ENCODE peak calls at places on chromosomes 13 and 19, in four cellular contexts. J, H, Z and S are unnamed samples.

GRCh38 chr13:110882228-110882627 is 32.6 kb downstream of the ANKRD10 start:
- DNase-seq in J (no peak), H (no peak), Z (no peak), S (no peak)

GRCh38 chr19:58311345-58311744 is 6.2 kb downstream of the ERVK3-1 start:
- DNase-seq in J (no peak), H (no peak), Z (no peak), S (no peak)

GRCh38 chr19:28307963-28308362 is 905.0 kb downstream of the UQCRFS1 start:
- DNase-seq in J (no peak), H (no peak), Z (no peak), S (no peak)

GRCh38 chr13:95784161-95784880 is 107.4 kb downstream of the DNAJC3 start:
- DNase-seq in J (no peak), H (no peak), Z (no peak), S (no peak)

GRCh38 chr19:1045247-1045603 is 5.3 kb downstream of the ABCA7 start:
- DNase-seq in J (peak; percentile 75), H (no peak), Z (no peak), S (peak; percentile 56)

GRCh38 chr13:69319659-69320058 is 788.0 kb upstream of the ATXN8OS start:
- DNase-seq in J (no peak), H (no peak), Z (no peak), S (no peak)

GRCh38 chr19:34172661-34173144 is 399 bp downstream of the LSM14A start:
- DNase-seq in J (no peak), H (no peak), Z (no peak), S (peak; percentile 41)

GRCh38 chr13:20297181-20297580 is 65.1 kb upstream of the GJB6 start:
- DNase-seq in J (no peak), H (no peak), Z (no peak), S (no peak)

GRCh38 chr19:48194041-48194871 is 23.8 kb downstream of the ZSWIM9 start:
- DNase-seq in J (peak; percentile 80), H (no peak), Z (no peak), S (peak; percentile 20)

GRCh38 chr19:45391871-45392665 is 12.8 kb downstream of the PPP1R13L start:
- DNase-seq in J (no peak), H (no peak), Z (no peak), S (no peak)

GRCh38 chr19:19594371-19594770 is 24.1 kb downstream of the PBX4 start:
- DNase-seq in J (no peak), H (no peak), Z (no peak), S (no peak)

GRCh38 chr19:33437351-33438015 is 64.0 kb downstream of the CEBPG start:
- DNase-seq in J (no peak), H (no peak), Z (no peak), S (no peak)

GRCh38 chr13:30835442-30835841 is 70.6 kb upstream of the MEDAG start:
- DNase-seq in J (no peak), H (no peak), Z (no peak), S (no peak)

GRCh38 chr19:20287070-20287469 is 120.1 kb downstream of the ZNF486 start:
- DNase-seq in J (no peak), H (no peak), Z (no peak), S (no peak)

GRCh38 chr13:31111136-31111535 is 50.6 kb downstream of the HSPH1 start:
- DNase-seq in J (no peak), H (no peak), Z (no peak), S (no peak)

GRCh38 chr13:74929436-74929835 is 552.5 kb downstream of the TBC1D4 start:
- DNase-seq in J (no peak), H (no peak), Z (no peak), S (no peak)

GRCh38 chr19:47255947-47256687 is at the start of gene CCDC9:
- DNase-seq in J (no peak), H (peak; percentile 88), Z (peak; percentile 98), S (peak; percentile 99)

GRCh38 chr19:6261883-6262282 is 17.9 kb downstream of the MLLT1 start:
- DNase-seq in J (no peak), H (no peak), Z (no peak), S (no peak)

GRCh38 chr13:20099319-20099718 is 61.5 kb downstream of the GJA3 start:
- DNase-seq in J (no peak), H (no peak), Z (no peak), S (no peak)

GRCh38 chr13:19152403-19152802 is 29.2 kb downstream of the TUBA3C start:
- DNase-seq in J (no peak), H (no peak), Z (no peak), S (no peak)

GRCh38 chr13:29802621-29803020 is 47.8 kb downstream of the UBL3 start:
- DNase-seq in J (no peak), H (no peak), Z (no peak), S (no peak)

GRCh38 chr13:66849706-66850105 is 380.4 kb downstream of the PCDH9 start:
- DNase-seq in J (no peak), H (no peak), Z (no peak), S (no peak)

GRCh38 chr13:51397262-51397933 is 55.4 kb downstream of the INTS6 start:
- DNase-seq in J (no peak), H (no peak), Z (peak; percentile 8), S (no peak)

GRCh38 chr13:47213057-47213456 is 316.2 kb upstream of the HTR2A start:
- DNase-seq in J (no peak), H (no peak), Z (no peak), S (no peak)

GRCh38 chr19:48137411-48137810 is 26.8 kb upstream of the PLA2G4C start:
- DNase-seq in J (no peak), H (no peak), Z (no peak), S (no peak)

GRCh38 chr13:112655898-112656297 is 33.9 kb upstream of the ATP11A start:
- DNase-seq in J (no peak), H (no peak), Z (no peak), S (no peak)

GRCh38 chr19:43700368-43701015 is 15.4 kb upstream of the IRGC start:
- DNase-seq in J (no peak), H (peak; percentile 35), Z (peak; percentile 62), S (no peak)

GRCh38 chr13:84605927-84606326 is 723.7 kb upstream of the SLITRK1 start:
- DNase-seq in J (no peak), H (no peak), Z (no peak), S (no peak)
- TF ChIP-seq CTCF in J (no peak), H (no peak), Z (no peak), S (no peak)

GRCh38 chr19:15296353-15296752 is 36.0 kb downstream of the BRD4 start:
- DNase-seq in J (no peak), H (no peak), Z (no peak), S (no peak)

GRCh38 chr19:15297416-15298224 is 34.7 kb downstream of the BRD4 start:
- DNase-seq in J (no peak), H (no peak), Z (peak; percentile 39), S (peak; percentile 12)

GRCh38 chr19:15294591-15294990 is 37.7 kb downstream of the BRD4 start:
- DNase-seq in J (no peak), H (no peak), Z (no peak), S (no peak)

GRCh38 chr19:15298847-15299567 is 33.3 kb downstream of the BRD4 start:
- DNase-seq in J (no peak), H (no peak), Z (no peak), S (no peak)

GRCh38 chr19:15296841-15297415 is 35.4 kb downstream of the BRD4 start:
- DNase-seq in J (no peak), H (no peak), Z (no peak), S (no peak)
- TF ChIP-seq CTCF in J (no peak), H (no peak), Z (no peak), S (no peak)

DNA sequence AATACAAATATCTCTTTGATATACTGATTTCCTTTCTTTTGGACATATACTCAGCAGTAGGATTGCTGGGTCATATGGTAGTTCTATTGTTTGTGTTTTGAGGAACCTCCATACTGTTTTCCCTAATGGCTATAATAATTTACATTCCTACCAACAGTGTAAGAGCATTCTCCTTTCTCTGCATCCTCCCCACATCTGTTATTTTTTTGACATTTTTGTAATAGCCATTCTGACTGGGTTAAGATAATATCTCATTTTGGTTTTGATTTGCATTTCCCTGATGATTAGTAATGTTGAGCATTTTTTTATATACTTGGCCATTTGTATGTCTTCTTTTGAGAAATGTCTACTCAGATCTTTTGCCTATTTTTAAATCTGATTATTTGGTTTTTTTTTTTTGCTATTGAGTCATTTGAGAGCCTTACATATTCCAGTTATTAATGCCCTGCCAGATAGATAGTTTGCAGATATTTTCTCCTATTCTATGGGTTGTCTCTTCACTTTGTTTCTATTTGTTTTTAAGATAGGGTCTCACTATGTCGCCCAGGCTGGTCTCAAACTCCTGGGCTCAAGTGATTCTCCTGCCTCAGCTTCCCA is 95.7 kb downstream of the FNDC3A start:
- DNase-seq in J (no peak), H (no peak), Z (no peak), S (no peak)
- TF ChIP-seq CTCF in J (no peak), H (no peak), Z (no peak), S (no peak)

DNA sequence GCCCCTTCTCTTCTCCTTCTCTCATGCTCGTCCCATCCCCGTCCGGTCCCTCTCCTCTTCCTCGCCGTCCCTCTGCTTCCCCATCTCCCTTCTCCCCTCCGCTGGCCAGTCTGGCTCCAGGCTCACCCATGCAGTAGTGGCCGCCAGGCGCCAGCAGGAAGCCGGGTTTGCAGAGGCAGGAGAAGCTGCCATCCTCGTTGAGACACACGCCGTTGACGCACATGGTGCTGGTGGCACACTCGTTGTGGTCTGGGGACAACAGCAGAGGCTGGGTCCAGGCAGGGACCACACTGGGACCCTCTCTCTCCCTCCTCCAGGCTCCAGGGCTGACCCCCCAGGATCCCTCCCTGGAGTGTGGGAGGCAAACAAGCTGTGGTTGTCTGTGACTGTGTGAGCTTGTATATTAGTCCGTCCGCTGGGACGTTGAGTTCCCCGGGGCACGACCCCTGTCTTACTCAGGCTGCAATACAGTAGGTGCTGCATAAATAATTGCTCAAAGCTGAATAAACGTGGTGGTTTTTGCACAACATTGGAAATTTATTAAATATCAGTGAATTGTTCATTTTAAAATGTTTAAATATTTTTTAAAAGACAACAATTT is 16.4 kb downstream of the FBN3 start:
- DNase-seq in J (no peak), H (no peak), Z (no peak), S (no peak)
- TF ChIP-seq CTCF in J (no peak), H (no peak), Z (no peak), S (no peak)

DNA sequence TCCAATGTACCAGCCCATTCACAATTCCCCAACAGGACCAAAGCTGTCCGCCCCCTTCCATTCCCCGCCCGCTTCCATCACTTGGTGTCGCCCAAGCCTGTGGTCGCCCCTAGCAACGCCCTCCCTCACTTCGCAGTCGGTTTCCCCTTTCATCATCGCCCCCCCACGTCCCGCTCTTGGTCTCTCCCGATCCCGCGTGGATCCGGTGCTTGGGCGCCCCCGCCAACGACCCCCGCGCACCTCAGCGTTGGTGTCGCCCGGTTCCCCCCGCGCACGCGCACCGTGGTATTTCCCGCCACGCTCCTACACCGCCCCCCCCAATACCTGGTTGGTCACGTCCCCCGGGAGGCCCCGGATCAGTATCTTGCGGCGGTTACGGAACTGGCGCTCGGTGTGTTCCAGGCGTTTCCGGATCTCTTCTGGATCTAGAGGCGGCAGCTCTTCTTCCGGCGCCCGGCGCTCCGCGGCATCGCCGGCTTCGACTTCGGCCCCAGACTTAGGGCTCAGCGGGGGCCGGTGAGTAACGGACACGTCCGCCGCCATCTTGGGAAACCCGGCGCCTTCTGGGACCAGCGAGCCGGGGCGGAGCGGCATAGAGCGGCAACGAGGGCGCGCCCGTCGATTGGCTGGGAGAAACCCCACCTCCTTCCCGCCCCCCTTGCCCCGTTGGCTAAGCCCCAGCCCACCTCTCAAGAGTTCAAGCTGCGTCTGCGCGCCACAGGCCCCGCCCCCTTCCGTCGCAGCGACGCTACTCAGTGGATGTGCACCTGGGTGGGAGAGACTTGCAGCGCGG is at the start of gene RAVER1:
- DNase-seq in J (peak; percentile 99), H (peak; percentile 84), Z (peak; percentile 98), S (peak; percentile 94)
- TF ChIP-seq CTCF in J (no peak), H (no peak), Z (no peak), S (no peak)

GRCh38 chr13:21556051-21556450 is 47.9 kb downstream of the MICU2 start:
- DNase-seq in J (no peak), H (no peak), Z (no peak), S (no peak)

GRCh38 chr13:21557995-21558394 is 46.0 kb downstream of the MICU2 start:
- DNase-seq in J (no peak), H (no peak), Z (no peak), S (peak; percentile 11)
- TF ChIP-seq CTCF in J (peak; percentile 27), H (no peak), Z (no peak), S (no peak)